ENCODE peak calls at places on chromosomes 3 and 15, in seven cellular contexts. One of them, this sample, is unnamed.

GRCh38 chr3:170632780-170633179 is 46.9 kb upstream of the SLC7A14 start:
- DNase-seq in ovary: no peak
- DNase-seq in A549: no peak
- DNase-seq in IMR-90: no peak
- DNase-seq in GM12878: peak
- DNase-seq in stomach: no peak
- DNase-seq in body of pancreas: no peak
- DNase-seq in this sample: no peak

GRCh38 chr3:182136008-182136910 is 424.5 kb downstream of the SOX2 start:
- DNase-seq in ovary: no peak
- DNase-seq in A549: peak
- DNase-seq in IMR-90: no peak
- DNase-seq in GM12878: no peak
- DNase-seq in stomach: no peak
- DNase-seq in body of pancreas: no peak
- DNase-seq in this sample: no peak

GRCh38 chr3:14453368-14453710 is 50.9 kb downstream of the SLC6A6 start:
- DNase-seq in ovary: no peak
- DNase-seq in A549: no peak
- DNase-seq in IMR-90: no peak
- DNase-seq in GM12878: no peak
- DNase-seq in stomach: no peak
- DNase-seq in body of pancreas: no peak
- DNase-seq in this sample: no peak

GRCh38 chr3:14439501-14440167 is 37.2 kb downstream of the SLC6A6 start:
- DNase-seq in ovary: peak
- DNase-seq in A549: no peak
- DNase-seq in IMR-90: peak
- DNase-seq in GM12878: no peak
- DNase-seq in stomach: peak
- DNase-seq in body of pancreas: peak
- DNase-seq in this sample: no peak

GRCh38 chr3:163773136-163773535 is 1305.2 kb downstream of the SI start:
- DNase-seq in ovary: no peak
- DNase-seq in A549: no peak
- DNase-seq in IMR-90: no peak
- DNase-seq in GM12878: no peak
- DNase-seq in stomach: no peak
- DNase-seq in body of pancreas: no peak
- DNase-seq in this sample: no peak

GRCh38 chr3:50466177-50466576 is 37.3 kb downstream of the CACNA2D2 start:
- DNase-seq in ovary: no peak
- DNase-seq in A549: no peak
- DNase-seq in IMR-90: no peak
- DNase-seq in GM12878: no peak
- DNase-seq in stomach: no peak
- DNase-seq in body of pancreas: no peak
- DNase-seq in this sample: no peak

GRCh38 chr15:33699691-33700447 is 268.4 kb upstream of the CHRM5 start:
- DNase-seq in ovary: no peak
- DNase-seq in A549: no peak
- DNase-seq in IMR-90: peak
- DNase-seq in GM12878: no peak
- DNase-seq in stomach: no peak
- DNase-seq in body of pancreas: no peak
- DNase-seq in this sample: no peak

GRCh38 chr15:96020133-96020532 is 310.4 kb upstream of the NR2F2 start:
- DNase-seq in ovary: no peak
- DNase-seq in A549: no peak
- DNase-seq in IMR-90: no peak
- DNase-seq in GM12878: no peak
- DNase-seq in stomach: no peak
- DNase-seq in body of pancreas: no peak
- DNase-seq in this sample: no peak

GRCh38 chr15:31357148-31357547 is 30.5 kb downstream of the KLF13 start:
- DNase-seq in ovary: no peak
- DNase-seq in A549: no peak
- DNase-seq in IMR-90: no peak
- DNase-seq in GM12878: no peak
- DNase-seq in stomach: no peak
- DNase-seq in body of pancreas: no peak
- DNase-seq in this sample: no peak

GRCh38 chr15:32134777-32135307 is 104.5 kb downstream of the CHRNA7 start:
- DNase-seq in ovary: no peak
- DNase-seq in A549: no peak
- DNase-seq in IMR-90: no peak
- DNase-seq in GM12878: no peak
- DNase-seq in stomach: no peak
- DNase-seq in body of pancreas: peak
- DNase-seq in this sample: no peak

GRCh38 chr3:123870033-123870432 is 14.1 kb downstream of the MYLK start:
- DNase-seq in ovary: no peak
- DNase-seq in A549: no peak
- DNase-seq in IMR-90: peak
- DNase-seq in GM12878: no peak
- DNase-seq in stomach: no peak
- DNase-seq in body of pancreas: no peak
- DNase-seq in this sample: no peak

GRCh38 chr3:9151240-9151639 is 98.2 kb downstream of the SRGAP3 start:
- DNase-seq in ovary: no peak
- DNase-seq in A549: no peak
- DNase-seq in IMR-90: no peak
- DNase-seq in GM12878: no peak
- DNase-seq in stomach: no peak
- DNase-seq in body of pancreas: no peak
- DNase-seq in this sample: no peak

GRCh38 chr3:81274671-81275070 is 486.8 kb downstream of the GBE1 start:
- DNase-seq in ovary: no peak
- DNase-seq in A549: no peak
- DNase-seq in IMR-90: no peak
- DNase-seq in GM12878: no peak
- DNase-seq in stomach: no peak
- DNase-seq in body of pancreas: no peak
- DNase-seq in this sample: no peak

GRCh38 chr15:78418681-78419080 is 19.3 kb upstream of the IREB2 start:
- DNase-seq in ovary: no peak
- DNase-seq in A549: no peak
- DNase-seq in IMR-90: no peak
- DNase-seq in GM12878: no peak
- DNase-seq in stomach: no peak
- DNase-seq in body of pancreas: no peak
- DNase-seq in this sample: no peak

GRCh38 chr3:125618208-125618607 is 22.9 kb upstream of the OSBPL11 start:
- DNase-seq in ovary: no peak
- DNase-seq in A549: no peak
- DNase-seq in IMR-90: no peak
- DNase-seq in GM12878: no peak
- DNase-seq in stomach: no peak
- DNase-seq in body of pancreas: no peak
- DNase-seq in this sample: no peak

GRCh38 chr15:79082363-79083070 is 8.1 kb downstream of the RASGRF1 start:
- DNase-seq in ovary: no peak
- DNase-seq in A549: no peak
- DNase-seq in IMR-90: no peak
- DNase-seq in GM12878: no peak
- DNase-seq in stomach: no peak
- DNase-seq in body of pancreas: no peak
- DNase-seq in this sample: no peak

GRCh38 chr15:70387993-70388392 is 290.3 kb upstream of the TLE3 start:
- DNase-seq in ovary: no peak
- DNase-seq in A549: no peak
- DNase-seq in IMR-90: no peak
- DNase-seq in GM12878: no peak
- DNase-seq in stomach: no peak
- DNase-seq in body of pancreas: no peak
- DNase-seq in this sample: no peak

GRCh38 chr3:158491968-158492367 is 79.0 kb upstream of the MLF1 start:
- DNase-seq in ovary: no peak
- DNase-seq in A549: no peak
- DNase-seq in IMR-90: no peak
- DNase-seq in GM12878: no peak
- DNase-seq in stomach: no peak
- DNase-seq in body of pancreas: no peak
- DNase-seq in this sample: no peak

GRCh38 chr3:154240235-154240634 is 84.1 kb downstream of the DHX36 start:
- DNase-seq in ovary: no peak
- DNase-seq in A549: no peak
- DNase-seq in IMR-90: no peak
- DNase-seq in GM12878: no peak
- DNase-seq in stomach: no peak
- DNase-seq in body of pancreas: no peak
- DNase-seq in this sample: no peak

GRCh38 chr3:154241496-154241895 is 82.8 kb downstream of the DHX36 start:
- DNase-seq in ovary: no peak
- DNase-seq in A549: no peak
- DNase-seq in IMR-90: no peak
- DNase-seq in GM12878: no peak
- DNase-seq in stomach: no peak
- DNase-seq in body of pancreas: no peak
- DNase-seq in this sample: no peak

GRCh38 chr3:154244644-154245043 is 79.6 kb downstream of the DHX36 start:
- DNase-seq in ovary: no peak
- DNase-seq in A549: no peak
- DNase-seq in IMR-90: peak
- DNase-seq in GM12878: no peak
- DNase-seq in stomach: no peak
- DNase-seq in body of pancreas: no peak
- DNase-seq in this sample: no peak

GRCh38 chr3:154242766-154243165 is 81.5 kb downstream of the DHX36 start:
- DNase-seq in ovary: no peak
- DNase-seq in A549: no peak
- DNase-seq in IMR-90: no peak
- DNase-seq in GM12878: no peak
- DNase-seq in stomach: no peak
- DNase-seq in body of pancreas: no peak
- DNase-seq in this sample: no peak

DNA sequence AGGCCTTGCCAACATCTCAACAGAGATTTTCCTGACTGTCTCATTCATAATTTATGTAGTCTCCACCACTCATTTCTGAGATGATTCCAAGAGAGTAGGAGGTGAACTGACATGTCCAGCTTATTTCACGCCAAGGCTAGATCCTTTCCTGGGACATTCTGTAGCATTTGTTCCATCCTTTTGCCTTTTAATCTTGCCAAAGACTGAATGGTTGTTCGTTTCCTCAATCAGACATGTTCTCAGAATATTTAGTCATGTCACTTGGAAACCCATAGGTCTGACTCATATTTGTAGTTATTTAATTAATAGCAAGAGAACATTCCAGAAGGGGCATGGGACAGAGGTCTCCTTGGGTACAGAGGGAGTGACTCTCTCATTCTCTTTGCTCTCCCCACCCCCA is 80.9 kb downstream of the DHX36 start:
- DNase-seq in ovary: no peak
- DNase-seq in A549: no peak
- DNase-seq in IMR-90: peak
- DNase-seq in GM12878: no peak
- DNase-seq in stomach: no peak
- DNase-seq in body of pancreas: no peak
- DNase-seq in this sample: no peak
- H3K4me3 ChIP-seq in ovary: no peak
- H3K4me3 ChIP-seq in A549: no peak
- H3K4me3 ChIP-seq in IMR-90: no peak
- H3K4me3 ChIP-seq in GM12878: no peak
- H3K4me3 ChIP-seq in stomach: no peak
- H3K4me3 ChIP-seq in body of pancreas: no peak
- H3K4me3 ChIP-seq in this sample: no peak

DNA sequence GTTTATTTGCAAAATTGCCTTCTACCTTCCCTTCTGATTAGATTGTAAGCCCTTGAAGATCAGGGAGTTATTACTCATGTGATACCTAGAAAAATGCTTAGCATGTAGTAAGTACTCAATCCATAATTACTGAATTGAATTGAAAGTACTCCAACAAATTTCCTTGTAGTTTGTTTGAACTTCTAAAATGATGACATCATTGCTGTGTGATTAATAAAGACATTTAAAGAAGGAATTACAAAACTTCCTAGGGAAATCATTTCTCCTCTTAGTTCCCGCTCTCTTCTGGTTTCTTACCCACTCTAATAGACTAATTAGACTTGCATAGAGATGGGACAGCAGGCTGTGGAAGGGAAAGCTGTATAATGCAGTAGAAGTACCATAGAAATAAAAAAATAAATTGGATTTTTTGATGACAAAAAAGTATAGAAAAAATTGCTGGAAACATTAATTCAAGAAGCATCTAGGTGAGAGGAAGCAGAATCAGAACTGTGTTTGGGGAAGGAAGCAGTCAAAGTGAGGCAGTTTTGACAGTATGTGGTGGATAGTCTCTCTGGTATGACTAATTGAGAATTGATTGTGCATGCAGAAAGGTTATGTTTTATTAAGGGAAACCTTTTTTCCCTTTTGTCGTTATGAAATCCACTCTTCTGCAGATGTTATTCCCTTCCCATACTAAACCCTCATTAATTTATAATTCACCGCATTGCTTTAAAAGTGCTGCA is 93.0 kb downstream of the ALCAM start:
- DNase-seq in ovary: no peak
- DNase-seq in A549: no peak
- DNase-seq in IMR-90: peak
- DNase-seq in GM12878: no peak
- DNase-seq in stomach: no peak
- DNase-seq in body of pancreas: no peak
- DNase-seq in this sample: no peak
- TF ChIP-seq POLR2A in ovary: no peak
- TF ChIP-seq POLR2A in A549: no peak
- TF ChIP-seq POLR2A in IMR-90: no peak
- TF ChIP-seq POLR2A in GM12878: no peak
- TF ChIP-seq POLR2A in stomach: no peak
- TF ChIP-seq POLR2A in body of pancreas: no peak
- TF ChIP-seq POLR2A in this sample: no peak

DNA sequence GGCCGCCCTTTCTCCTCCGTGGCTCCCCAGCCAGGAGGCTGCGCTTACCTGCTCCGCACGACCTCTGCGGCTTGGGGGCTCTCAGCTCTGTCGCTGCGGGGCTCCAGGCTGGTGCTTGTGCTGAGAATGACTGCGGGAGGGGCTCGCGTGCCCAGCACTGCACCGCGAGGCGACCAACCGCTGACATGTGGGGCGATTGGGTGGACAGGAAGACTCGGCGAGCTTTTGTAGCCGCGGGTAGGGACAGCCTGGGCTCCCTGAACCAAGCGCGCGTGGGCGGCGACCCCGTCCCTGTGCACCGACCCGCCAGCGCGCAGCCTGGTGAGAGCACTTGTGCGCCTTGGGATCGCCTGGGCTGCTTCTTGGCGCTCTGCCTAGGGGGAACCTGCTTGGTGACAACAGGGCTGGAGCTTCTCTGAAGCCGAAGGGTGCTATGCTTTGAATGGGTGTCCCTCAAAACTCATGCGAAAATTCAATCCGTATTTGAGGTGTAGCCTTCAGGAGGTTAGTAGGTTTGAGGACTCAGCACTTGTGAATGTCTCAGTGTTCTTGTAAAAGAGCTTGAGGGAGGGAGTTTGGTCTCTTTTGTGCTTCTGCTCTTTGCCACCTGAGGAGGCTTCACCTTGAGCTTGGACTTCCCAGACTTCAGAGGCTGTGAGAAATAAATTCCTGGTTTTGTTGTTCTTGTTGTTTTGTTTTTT is 50.4 kb downstream of the IL12A start:
- DNase-seq in ovary: no peak
- DNase-seq in A549: no peak
- DNase-seq in IMR-90: no peak
- DNase-seq in GM12878: no peak
- DNase-seq in stomach: peak
- DNase-seq in body of pancreas: peak
- DNase-seq in this sample: no peak
- H3K4me3 ChIP-seq in ovary: no peak
- H3K4me3 ChIP-seq in A549: no peak
- H3K4me3 ChIP-seq in IMR-90: peak
- H3K4me3 ChIP-seq in GM12878: no peak
- H3K4me3 ChIP-seq in stomach: peak
- H3K4me3 ChIP-seq in body of pancreas: no peak
- H3K4me3 ChIP-seq in this sample: peak

GRCh38 chr15:75450307-75451201 is 936 bp downstream of the SIN3A start:
- DNase-seq in ovary: peak
- DNase-seq in A549: peak
- DNase-seq in IMR-90: peak
- DNase-seq in GM12878: peak
- DNase-seq in stomach: peak
- DNase-seq in body of pancreas: peak
- DNase-seq in this sample: peak
- TF ChIP-seq POLR2A in ovary: no peak
- TF ChIP-seq POLR2A in A549: no peak
- TF ChIP-seq POLR2A in IMR-90: peak
- TF ChIP-seq POLR2A in GM12878: no peak
- TF ChIP-seq POLR2A in stomach: no peak
- TF ChIP-seq POLR2A in body of pancreas: peak
- TF ChIP-seq POLR2A in this sample: peak

This sample was measured in esophagus squamous epithelium.